ENCODE peak calls at places on chromosomes 3 and 15, in seven cellular contexts. C, L, D, T, S, N and A are unnamed samples.
A peak's percentile ranks its signal among the peaks of the same experiment; 100 is the strongest.

GRCh38 chr3:172449468-172450149 is 1.4 kb upstream of the GHSR start:
- DNase-seq in C (peak; percentile 79), L (peak; percentile 25), D (peak; percentile 65), T (peak; percentile 72), S (no peak), N (peak; percentile 52), A (peak; percentile 25)

GRCh38 chr15:23877502-23878412 is 190.7 kb upstream of the NDN start:
- DNase-seq in C (peak; percentile 83), L (no peak), D (peak; percentile 65), T (peak; percentile 77), S (no peak), N (peak; percentile 20), A (peak; percentile 58)

GRCh38 chr15:73962409-73962808 is 29.7 kb downstream of the STOML1 start:
- DNase-seq in C (no peak), L (no peak), D (no peak), T (no peak), S (no peak), N (no peak), A (no peak)

GRCh38 chr15:45399381-45400212 is 21.3 kb upstream of the GATM start:
- DNase-seq in C (no peak), L (peak; percentile 66), D (peak; percentile 18), T (peak; percentile 65), S (no peak), N (peak; percentile 72), A (peak; percentile 81)

GRCh38 chr15:31364301-31365031 is 37.8 kb downstream of the KLF13 start:
- DNase-seq in C (peak; percentile 63), L (no peak), D (no peak), T (peak; percentile 86), S (no peak), N (no peak), A (peak; percentile 95)

GRCh38 chr3:51682526-51682925 is 11.5 kb downstream of the TEX264 start:
- DNase-seq in C (no peak), L (no peak), D (no peak), T (no peak), S (no peak), N (no peak), A (no peak)

GRCh38 chr3:11563749-11564148 is 80.0 kb downstream of the VGLL4 start:
- DNase-seq in C (no peak), L (no peak), D (no peak), T (no peak), S (no peak), N (no peak), A (no peak)

GRCh38 chr15:47185222-47185800 is 532.0 kb upstream of the SEMA6D start:
- DNase-seq in C (no peak), L (peak; percentile 0), D (no peak), T (no peak), S (no peak), N (peak; percentile 0), A (no peak)

GRCh38 chr3:169173231-169173630 is 490.3 kb downstream of the MECOM start:
- DNase-seq in C (no peak), L (no peak), D (no peak), T (peak; percentile 51), S (no peak), N (no peak), A (peak; percentile 78)

GRCh38 chr3:32569540-32570425 is 875 bp downstream of the DYNC1LI1 start:
- DNase-seq in C (peak; percentile 93), L (peak; percentile 23), D (peak; percentile 81), T (peak; percentile 92), S (peak; percentile 65), N (peak; percentile 62), A (peak; percentile 77)

GRCh38 chr3:137020888-137021287 is 63.1 kb downstream of the IL20RB start:
- DNase-seq in C (no peak), L (no peak), D (no peak), T (no peak), S (no peak), N (no peak), A (no peak)

GRCh38 chr3:137024348-137024747 is 66.6 kb downstream of the IL20RB start:
- DNase-seq in C (no peak), L (no peak), D (no peak), T (no peak), S (no peak), N (no peak), A (no peak)

GRCh38 chr3:137020315-137020714 is 62.5 kb downstream of the IL20RB start:
- DNase-seq in C (no peak), L (peak; percentile 27), D (no peak), T (no peak), S (no peak), N (no peak), A (no peak)
- H2BK5ac ChIP-seq in C (no peak overlapping the region), L (no peak overlapping the region), D (no peak overlapping the region), T (no peak overlapping the region), S (no peak overlapping the region), N (no peak overlapping the region), A (no peak overlapping the region)

DNA sequence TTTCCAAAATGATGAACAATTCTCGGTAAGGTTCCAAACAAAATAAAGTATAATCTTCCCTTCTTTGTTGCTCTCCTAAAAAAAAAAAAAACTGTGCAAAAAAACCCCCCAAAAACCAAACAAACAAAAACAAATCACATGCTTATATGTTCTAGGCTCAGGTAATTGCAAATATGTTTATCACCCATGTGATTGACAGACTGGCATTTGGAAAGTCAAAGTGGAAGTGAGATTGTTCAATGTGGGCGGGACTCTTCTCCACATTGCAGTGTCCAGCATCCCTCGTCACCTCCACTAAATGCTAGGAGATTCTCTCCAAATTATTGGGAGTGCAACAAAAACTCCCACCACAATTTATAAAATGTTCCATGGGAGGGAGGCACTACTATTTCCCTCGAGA is 57.6 kb upstream of the CACNA1D start:
- DNase-seq in C (no peak), L (no peak), D (no peak), T (no peak), S (no peak), N (no peak), A (no peak)
- H3K18ac ChIP-seq in C (no peak overlapping the region), L (no peak overlapping the region), D (no peak overlapping the region), T (no peak overlapping the region), S (no peak overlapping the region), N (no peak overlapping the region), A (no peak overlapping the region)

GRCh38 chr3:29297998-29298397 is 17.1 kb downstream of the RBMS3 start:
- DNase-seq in C (no peak), L (no peak), D (no peak), T (no peak), S (no peak), N (no peak), A (no peak)

GRCh38 chr3:29291982-29292363 is 11.1 kb downstream of the RBMS3 start:
- DNase-seq in C (no peak), L (no peak), D (no peak), T (no peak), S (no peak), N (no peak), A (no peak)

GRCh38 chr3:29291262-29291981 is 10.6 kb downstream of the RBMS3 start:
- DNase-seq in C (no peak), L (no peak), D (no peak), T (no peak), S (no peak), N (no peak), A (peak; percentile 27)

DNA sequence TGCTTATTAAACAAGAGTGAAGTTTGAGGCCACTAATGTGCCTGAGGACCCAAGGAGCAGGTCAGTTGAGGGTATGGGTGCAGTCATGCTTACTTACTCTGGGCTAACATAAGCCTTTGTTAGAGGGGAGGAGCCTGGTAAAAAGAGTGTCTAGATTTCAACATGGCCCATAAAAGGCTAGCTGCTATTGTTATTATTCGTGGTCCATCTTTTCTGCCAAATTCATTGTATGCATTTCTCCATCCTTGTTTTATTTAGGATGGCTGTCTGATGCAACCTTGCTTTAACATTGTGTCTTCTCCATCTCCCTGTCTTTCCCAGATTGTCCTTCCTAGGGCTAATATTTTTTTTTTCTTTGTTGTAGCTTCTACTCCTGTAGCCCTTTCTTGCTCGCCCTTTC is 12.5 kb downstream of the RBMS3 start:
- DNase-seq in C (no peak), L (peak; percentile 22), D (no peak), T (no peak), S (no peak), N (no peak), A (no peak)
- H3K4me1 ChIP-seq in C (peaks cover 6% of the 10 kb centered on the region), L (peaks cover 3% of the 10 kb centered on the region), D (peaks cover 16% of the 10 kb centered on the region), T (peaks cover 2% of the 10 kb centered on the region), S (peaks cover under 1% of the 10 kb centered on the region), N (no peaks in the 10 kb centered on the region), A (peaks cover 4% of the 10 kb centered on the region)

GRCh38 chr3:132587401-132587800 is 9.7 kb upstream of the ACKR4 start:
- DNase-seq in C (no peak), L (no peak), D (no peak), T (no peak), S (no peak), N (no peak), A (no peak)
- H2BK5ac ChIP-seq in C (no peak overlapping the region), L (no peak overlapping the region), D (no peak overlapping the region), T (no peak overlapping the region), S (no peak overlapping the region), N (no peak overlapping the region), A (no peak overlapping the region)

GRCh38 chr3:150349314-150350097 is 58.6 kb upstream of the TSC22D2 start:
- DNase-seq in C (no peak), L (no peak), D (peak; percentile 30), T (peak; percentile 31), S (no peak), N (no peak), A (peak; percentile 55)
- H3K18ac ChIP-seq in C (no peak overlapping the region), L (peak overlapping the region; percentile 51), D (peak overlapping the region; percentile 42), T (no peak overlapping the region), S (no peak overlapping the region), N (peak overlapping the region; percentile 79), A (no peak overlapping the region)

DNA sequence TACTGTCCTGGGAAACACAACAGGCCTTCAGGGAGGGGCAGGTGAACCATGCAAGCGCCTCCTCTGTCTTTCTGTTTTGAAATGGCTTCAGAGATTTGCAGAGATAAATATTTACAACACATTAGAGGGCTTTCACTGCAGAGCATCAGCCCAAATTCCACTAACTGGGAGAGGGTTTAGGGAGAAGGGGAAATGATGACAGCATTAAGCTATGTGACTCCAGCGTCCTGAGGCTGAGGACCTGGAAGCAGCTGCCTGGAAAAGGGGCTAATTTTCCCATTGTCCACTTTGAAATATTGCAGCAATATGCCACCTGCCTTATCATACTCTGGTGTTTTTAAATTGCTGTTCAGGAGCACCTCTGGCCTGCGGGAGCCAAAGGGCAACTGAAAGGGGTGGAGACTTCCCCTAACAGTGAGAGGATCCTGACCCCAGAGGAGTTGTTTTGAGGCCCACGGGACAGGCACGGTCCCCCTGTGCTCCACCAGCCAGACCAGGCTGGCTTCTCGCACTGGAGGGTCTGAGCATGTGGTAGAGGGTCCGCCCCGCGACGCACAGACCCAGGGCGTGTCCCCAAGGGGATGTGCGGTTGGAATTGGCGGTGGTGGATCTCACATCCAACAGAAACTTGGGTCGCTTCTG is 110.6 kb downstream of the XXYLT1 start:
- DNase-seq in C (no peak), L (peak; percentile 79), D (no peak), T (peak; percentile 91), S (no peak), N (peak; percentile 86), A (peak; percentile 46)
- H3K4me1 ChIP-seq in C (no peaks in the 10 kb centered on the region), L (peaks cover 23% of the 10 kb centered on the region), D (peaks cover 17% of the 10 kb centered on the region), T (peaks cover 2% of the 10 kb centered on the region), S (peaks cover 9% of the 10 kb centered on the region), N (peaks cover 8% of the 10 kb centered on the region), A (peaks cover 13% of the 10 kb centered on the region)

GRCh38 chr15:90003736-90004135 is 2.6 kb downstream of the ZNF710 start:
- DNase-seq in C (no peak), L (no peak), D (no peak), T (no peak), S (no peak), N (no peak), A (no peak)
- H2BK5ac ChIP-seq in C (no peak overlapping the region), L (peak overlapping the region; percentile 82), D (no peak overlapping the region), T (no peak overlapping the region), S (no peak overlapping the region), N (no peak overlapping the region), A (no peak overlapping the region)